ENCODE peak calls at places on chromosomes 7 and 10, in seven cellular contexts. One of them, this sample, is unnamed.

GRCh38 chr10:25758041-25758457 is 176.0 kb upstream of the MYO3A start:
- DNase-seq in mesenchymal stem cell: no peak
- DNase-seq in aorta: no peak
- DNase-seq in tibial artery: no peak
- DNase-seq in fibroblast of lung: no peak
- DNase-seq in cardiac muscle cell: peak; percentile 63
- DNase-seq in neuronal stem cell: peak; percentile 48
- DNase-seq in this sample: no peak

GRCh38 chr7:70634071-70634470 is 497.9 kb upstream of the GALNT17 start:
- DNase-seq in mesenchymal stem cell: no peak
- DNase-seq in aorta: no peak
- DNase-seq in tibial artery: no peak
- DNase-seq in fibroblast of lung: no peak
- DNase-seq in cardiac muscle cell: no peak
- DNase-seq in neuronal stem cell: no peak
- DNase-seq in this sample: no peak

GRCh38 chr7:46006723-46007122 is 85.7 kb upstream of the IGFBP3 start:
- DNase-seq in mesenchymal stem cell: no peak
- DNase-seq in aorta: no peak
- DNase-seq in tibial artery: no peak
- DNase-seq in fibroblast of lung: no peak
- DNase-seq in cardiac muscle cell: no peak
- DNase-seq in neuronal stem cell: no peak
- DNase-seq in this sample: no peak

GRCh38 chr7:139618482-139619366 is 95.2 kb downstream of the CLEC2L start:
- DNase-seq in mesenchymal stem cell: peak; percentile 42
- DNase-seq in aorta: peak; percentile 50
- DNase-seq in tibial artery: no peak
- DNase-seq in fibroblast of lung: peak; percentile 44
- DNase-seq in cardiac muscle cell: peak; percentile 48
- DNase-seq in neuronal stem cell: peak; percentile 27
- DNase-seq in this sample: peak; percentile 46

GRCh38 chr7:82665966-82666507 is 222.5 kb upstream of the CACNA2D1 start:
- DNase-seq in mesenchymal stem cell: no peak
- DNase-seq in aorta: no peak
- DNase-seq in tibial artery: no peak
- DNase-seq in fibroblast of lung: no peak
- DNase-seq in cardiac muscle cell: no peak
- DNase-seq in neuronal stem cell: no peak
- DNase-seq in this sample: no peak

GRCh38 chr7:150406565-150407421 is 27.7 kb downstream of the ZNF775 start:
- DNase-seq in mesenchymal stem cell: peak; percentile 65
- DNase-seq in aorta: no peak
- DNase-seq in tibial artery: no peak
- DNase-seq in fibroblast of lung: no peak
- DNase-seq in cardiac muscle cell: no peak
- DNase-seq in neuronal stem cell: no peak
- DNase-seq in this sample: peak; percentile 72

GRCh38 chr7:49091519-49091918 is 167.2 kb downstream of the CDC14C start:
- DNase-seq in mesenchymal stem cell: no peak
- DNase-seq in aorta: no peak
- DNase-seq in tibial artery: no peak
- DNase-seq in fibroblast of lung: no peak
- DNase-seq in cardiac muscle cell: no peak
- DNase-seq in neuronal stem cell: no peak
- DNase-seq in this sample: no peak

GRCh38 chr10:15344876-15345285 is 26.2 kb downstream of the FAM171A1 start:
- DNase-seq in mesenchymal stem cell: no peak
- DNase-seq in aorta: no peak
- DNase-seq in tibial artery: no peak
- DNase-seq in fibroblast of lung: peak; percentile 80
- DNase-seq in cardiac muscle cell: no peak
- DNase-seq in neuronal stem cell: no peak
- DNase-seq in this sample: no peak

GRCh38 chr7:27128776-27129728 is 1.5 kb downstream of the HOXA4 start:
- DNase-seq in mesenchymal stem cell: no peak
- DNase-seq in aorta: peak; percentile 49
- DNase-seq in tibial artery: no peak
- DNase-seq in fibroblast of lung: no peak
- DNase-seq in cardiac muscle cell: no peak
- DNase-seq in neuronal stem cell: no peak
- DNase-seq in this sample: no peak

GRCh38 chr7:28988818-28989595 is 30.9 kb upstream of the TRIL start:
- DNase-seq in mesenchymal stem cell: peak; percentile 95
- DNase-seq in aorta: peak; percentile 73
- DNase-seq in tibial artery: peak; percentile 74
- DNase-seq in fibroblast of lung: peak; percentile 96
- DNase-seq in cardiac muscle cell: no peak
- DNase-seq in neuronal stem cell: no peak
- DNase-seq in this sample: peak; percentile 79

GRCh38 chr10:91579351-91579985 is 53.4 kb downstream of the PPP1R3C start:
- DNase-seq in mesenchymal stem cell: no peak
- DNase-seq in aorta: no peak
- DNase-seq in tibial artery: no peak
- DNase-seq in fibroblast of lung: no peak
- DNase-seq in cardiac muscle cell: no peak
- DNase-seq in neuronal stem cell: no peak
- DNase-seq in this sample: no peak

GRCh38 chr7:25852995-25853713 is 298.8 kb upstream of the NFE2L3 start:
- DNase-seq in mesenchymal stem cell: peak; percentile 41
- DNase-seq in aorta: no peak
- DNase-seq in tibial artery: no peak
- DNase-seq in fibroblast of lung: no peak
- DNase-seq in cardiac muscle cell: no peak
- DNase-seq in neuronal stem cell: no peak
- DNase-seq in this sample: no peak

GRCh38 chr7:155590215-155591023 is 44.1 kb upstream of the CNPY1 start:
- DNase-seq in mesenchymal stem cell: peak; percentile 25
- DNase-seq in aorta: peak; percentile 63
- DNase-seq in tibial artery: peak; percentile 62
- DNase-seq in fibroblast of lung: no peak
- DNase-seq in cardiac muscle cell: peak; percentile 45
- DNase-seq in neuronal stem cell: no peak
- DNase-seq in this sample: peak; percentile 12

GRCh38 chr7:125436220-125436619 is 506.6 kb upstream of the POT1 start:
- DNase-seq in mesenchymal stem cell: no peak
- DNase-seq in aorta: no peak
- DNase-seq in tibial artery: no peak
- DNase-seq in fibroblast of lung: no peak
- DNase-seq in cardiac muscle cell: no peak
- DNase-seq in neuronal stem cell: no peak
- DNase-seq in this sample: no peak

GRCh38 chr10:19592276-19592675 is 224.0 kb upstream of the PLXDC2 start:
- DNase-seq in mesenchymal stem cell: peak; percentile 7
- DNase-seq in aorta: no peak
- DNase-seq in tibial artery: no peak
- DNase-seq in fibroblast of lung: no peak
- DNase-seq in cardiac muscle cell: no peak
- DNase-seq in neuronal stem cell: no peak
- DNase-seq in this sample: no peak

GRCh38 chr10:29240991-29241660 is 47.7 kb upstream of the LYZL1 start:
- DNase-seq in mesenchymal stem cell: no peak
- DNase-seq in aorta: no peak
- DNase-seq in tibial artery: no peak
- DNase-seq in fibroblast of lung: peak; percentile 48
- DNase-seq in cardiac muscle cell: no peak
- DNase-seq in neuronal stem cell: no peak
- DNase-seq in this sample: no peak

GRCh38 chr7:25075459-25075858 is 49.6 kb downstream of the CYCS start:
- DNase-seq in mesenchymal stem cell: no peak
- DNase-seq in aorta: no peak
- DNase-seq in tibial artery: no peak
- DNase-seq in fibroblast of lung: no peak
- DNase-seq in cardiac muscle cell: no peak
- DNase-seq in neuronal stem cell: no peak
- DNase-seq in this sample: no peak

GRCh38 chr7:5689716-5690115 is 91.7 kb downstream of the RNF216 start:
- DNase-seq in mesenchymal stem cell: no peak
- DNase-seq in aorta: no peak
- DNase-seq in tibial artery: no peak
- DNase-seq in fibroblast of lung: no peak
- DNase-seq in cardiac muscle cell: no peak
- DNase-seq in neuronal stem cell: no peak
- DNase-seq in this sample: peak; percentile 42

GRCh38 chr10:60480865-60481563 is 91.3 kb upstream of the ANK3 start:
- DNase-seq in mesenchymal stem cell: peak; percentile 34
- DNase-seq in aorta: no peak
- DNase-seq in tibial artery: no peak
- DNase-seq in fibroblast of lung: peak; percentile 92
- DNase-seq in cardiac muscle cell: no peak
- DNase-seq in neuronal stem cell: no peak
- DNase-seq in this sample: peak; percentile 72
- H3K4me3 ChIP-seq in mesenchymal stem cell: no peak overlapping the region
- H3K4me3 ChIP-seq in aorta: no peak overlapping the region
- H3K4me3 ChIP-seq in tibial artery: no peak overlapping the region
- H3K4me3 ChIP-seq in fibroblast of lung: no peak overlapping the region
- H3K4me3 ChIP-seq in cardiac muscle cell: no peak overlapping the region
- H3K4me3 ChIP-seq in neuronal stem cell: no peak overlapping the region
- H3K4me3 ChIP-seq in this sample: no peak overlapping the region

GRCh38 chr10:101558206-101558605 is 29.9 kb downstream of the POLL start:
- DNase-seq in mesenchymal stem cell: no peak
- DNase-seq in aorta: no peak
- DNase-seq in tibial artery: no peak
- DNase-seq in fibroblast of lung: no peak
- DNase-seq in cardiac muscle cell: no peak
- DNase-seq in neuronal stem cell: no peak
- DNase-seq in this sample: no peak

GRCh38 chr10:101560293-101561067 is 27.6 kb downstream of the POLL start:
- DNase-seq in mesenchymal stem cell: no peak
- DNase-seq in aorta: peak; percentile 27
- DNase-seq in tibial artery: peak; percentile 51
- DNase-seq in fibroblast of lung: no peak
- DNase-seq in cardiac muscle cell: no peak
- DNase-seq in neuronal stem cell: no peak
- DNase-seq in this sample: no peak

GRCh38 chr10:101559596-101560292 is 28.3 kb downstream of the POLL start:
- DNase-seq in mesenchymal stem cell: no peak
- DNase-seq in aorta: no peak
- DNase-seq in tibial artery: no peak
- DNase-seq in fibroblast of lung: no peak
- DNase-seq in cardiac muscle cell: no peak
- DNase-seq in neuronal stem cell: no peak
- DNase-seq in this sample: no peak

GRCh38 chr10:101558671-101559595 is 29.1 kb downstream of the POLL start:
- DNase-seq in mesenchymal stem cell: no peak
- DNase-seq in aorta: no peak
- DNase-seq in tibial artery: no peak
- DNase-seq in fibroblast of lung: no peak
- DNase-seq in cardiac muscle cell: no peak
- DNase-seq in neuronal stem cell: no peak
- DNase-seq in this sample: no peak

GRCh38 chr10:101557541-101557940 is 30.5 kb downstream of the POLL start:
- DNase-seq in mesenchymal stem cell: no peak
- DNase-seq in aorta: no peak
- DNase-seq in tibial artery: no peak
- DNase-seq in fibroblast of lung: no peak
- DNase-seq in cardiac muscle cell: no peak
- DNase-seq in neuronal stem cell: no peak
- DNase-seq in this sample: no peak
- H3K4me3 ChIP-seq in mesenchymal stem cell: no peak overlapping the region
- H3K4me3 ChIP-seq in aorta: no peak overlapping the region
- H3K4me3 ChIP-seq in tibial artery: no peak overlapping the region
- H3K4me3 ChIP-seq in fibroblast of lung: no peak overlapping the region
- H3K4me3 ChIP-seq in cardiac muscle cell: no peak overlapping the region
- H3K4me3 ChIP-seq in neuronal stem cell: no peak overlapping the region
- H3K4me3 ChIP-seq in this sample: no peak overlapping the region

GRCh38 chr10:116269612-116270011 is 3.4 kb downstream of the GFRA1 start:
- DNase-seq in mesenchymal stem cell: no peak
- DNase-seq in aorta: no peak
- DNase-seq in tibial artery: no peak
- DNase-seq in fibroblast of lung: no peak
- DNase-seq in cardiac muscle cell: no peak
- DNase-seq in neuronal stem cell: no peak
- DNase-seq in this sample: no peak

GRCh38 chr10:116274141-116274861 is 1.3 kb upstream of the GFRA1 start:
- DNase-seq in mesenchymal stem cell: peak; percentile 55
- DNase-seq in aorta: no peak
- DNase-seq in tibial artery: no peak
- DNase-seq in fibroblast of lung: peak; percentile 33
- DNase-seq in cardiac muscle cell: peak; percentile 45
- DNase-seq in neuronal stem cell: peak; percentile 41
- DNase-seq in this sample: no peak

GRCh38 chr10:116270691-116271592 is 2.1 kb downstream of the GFRA1 start:
- DNase-seq in mesenchymal stem cell: peak; percentile 30
- DNase-seq in aorta: no peak
- DNase-seq in tibial artery: no peak
- DNase-seq in fibroblast of lung: no peak
- DNase-seq in cardiac muscle cell: peak; percentile 44
- DNase-seq in neuronal stem cell: peak; percentile 40
- DNase-seq in this sample: no peak

GRCh38 chr10:116272497-116273221 is at the start of gene GFRA1:
- DNase-seq in mesenchymal stem cell: peak; percentile 51
- DNase-seq in aorta: peak; percentile 54
- DNase-seq in tibial artery: no peak
- DNase-seq in fibroblast of lung: peak; percentile 18
- DNase-seq in cardiac muscle cell: peak; percentile 55
- DNase-seq in neuronal stem cell: peak; percentile 40
- DNase-seq in this sample: no peak

DNA sequence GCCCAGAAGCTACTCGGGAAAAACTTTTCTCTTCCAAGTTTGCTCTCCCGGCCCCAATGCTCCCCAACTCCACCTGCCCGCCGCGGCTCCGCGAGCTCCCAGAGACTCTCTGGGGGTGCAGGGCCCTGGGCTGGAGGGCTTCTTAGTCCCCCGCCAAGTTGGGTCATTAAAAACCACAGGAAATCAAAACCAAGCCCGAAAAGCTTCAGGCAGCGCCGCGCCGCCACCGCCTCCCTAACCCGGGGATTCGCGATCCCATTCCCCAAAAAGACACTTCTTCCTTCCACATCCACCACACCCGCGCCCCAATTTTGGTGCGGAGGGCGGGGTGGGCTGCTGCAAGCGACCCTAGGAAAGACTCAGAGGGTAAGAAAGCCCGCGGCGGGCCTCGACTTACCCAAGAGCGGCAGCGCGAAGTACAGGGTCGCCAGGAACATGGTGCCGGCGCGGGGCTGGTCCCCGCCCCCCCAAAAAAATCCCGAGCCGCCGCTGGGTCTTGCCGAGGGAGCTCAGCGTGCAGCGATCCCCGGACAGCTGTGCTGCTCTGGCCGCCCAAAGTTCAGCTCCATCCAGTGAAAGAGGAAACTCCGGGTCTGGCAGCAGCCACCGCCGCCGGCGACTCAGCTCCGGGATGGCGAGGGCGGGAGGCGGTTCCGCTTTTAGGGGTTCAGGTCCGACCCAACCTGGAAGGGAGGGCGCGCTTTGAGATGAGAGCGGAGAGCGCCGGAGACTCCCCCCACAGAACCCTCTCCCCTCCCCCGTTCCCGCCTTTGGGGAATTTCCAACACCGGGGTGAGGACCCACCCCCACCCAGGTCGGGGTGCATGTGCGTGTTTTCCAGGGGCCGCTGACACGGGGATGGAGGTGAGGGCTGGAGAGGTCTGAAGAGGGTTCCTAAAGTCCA is 1.2 kb downstream of the GFRA1 start:
- DNase-seq in mesenchymal stem cell: peak; percentile 39
- DNase-seq in aorta: peak; percentile 53
- DNase-seq in tibial artery: no peak
- DNase-seq in fibroblast of lung: peak; percentile 11
- DNase-seq in cardiac muscle cell: peak; percentile 39
- DNase-seq in neuronal stem cell: peak; percentile 31
- DNase-seq in this sample: no peak
- H3K4me3 ChIP-seq in mesenchymal stem cell: peak overlapping the region; percentile 81
- H3K4me3 ChIP-seq in aorta: peak overlapping the region; percentile 68
- H3K4me3 ChIP-seq in tibial artery: peak overlapping the region; percentile 54
- H3K4me3 ChIP-seq in fibroblast of lung: peak overlapping the region; percentile 54
- H3K4me3 ChIP-seq in cardiac muscle cell: peak overlapping the region; percentile 45
- H3K4me3 ChIP-seq in neuronal stem cell: peak overlapping the region; percentile 83
- H3K4me3 ChIP-seq in this sample: peak overlapping the region; percentile 63

GRCh38 chr10:9228770-9229169 is 1174.3 kb downstream of the GATA3 start:
- DNase-seq in mesenchymal stem cell: no peak
- DNase-seq in aorta: no peak
- DNase-seq in tibial artery: no peak
- DNase-seq in fibroblast of lung: peak; percentile 12
- DNase-seq in cardiac muscle cell: no peak
- DNase-seq in neuronal stem cell: no peak
- DNase-seq in this sample: no peak
- H3K4me3 ChIP-seq in mesenchymal stem cell: no peak overlapping the region
- H3K4me3 ChIP-seq in aorta: no peak overlapping the region
- H3K4me3 ChIP-seq in tibial artery: no peak overlapping the region
- H3K4me3 ChIP-seq in fibroblast of lung: no peak overlapping the region
- H3K4me3 ChIP-seq in cardiac muscle cell: no peak overlapping the region
- H3K4me3 ChIP-seq in neuronal stem cell: no peak overlapping the region
- H3K4me3 ChIP-seq in this sample: no peak overlapping the region

This sample was measured in fibroblast of villous mesenchyme.